ENCODE peak calls at places on chromosomes 12 and 14, in five cellular contexts. One of them, this sample, is unnamed.
A peak's percentile ranks its signal among the peaks of the same experiment; 100 is the strongest.

GRCh38 chr14:90607141-90607540 is 209.1 kb downstream of the TTC7B start:
- DNase-seq in GM12878: no peak
- DNase-seq in IMR-90: no peak
- DNase-seq in K562: no peak
- DNase-seq in HepG2: no peak
- DNase-seq in this sample: no peak

GRCh38 chr12:79067977-79068376 is 203.4 kb downstream of the SYT1 start:
- DNase-seq in K562: no peak
- DNase-seq in HepG2: no peak
- DNase-seq in IMR-90: no peak
- DNase-seq in GM12878: no peak
- DNase-seq in this sample: no peak

GRCh38 chr12:108576660-108577234 is 14.4 kb downstream of the ISCU start:
- DNase-seq in K562: no peak
- DNase-seq in HepG2: no peak
- DNase-seq in IMR-90: no peak
- DNase-seq in GM12878: no peak
- DNase-seq in this sample: no peak

GRCh38 chr12:53327435-53328042 is 6.1 kb upstream of the AAAS start:
- DNase-seq in HepG2: no peak
- DNase-seq in IMR-90: no peak
- DNase-seq in GM12878: no peak
- DNase-seq in K562: peak; percentile 56
- DNase-seq in this sample: peak; percentile 55

GRCh38 chr12:6962285-6963015 is 8.0 kb downstream of the PHB2 start:
- DNase-seq in GM12878: no peak
- DNase-seq in HepG2: no peak
- DNase-seq in K562: peak; percentile 31
- DNase-seq in IMR-90: no peak
- DNase-seq in this sample: peak; percentile 35

GRCh38 chr14:56300495-56300894 is 182.3 kb downstream of the PELI2 start:
- DNase-seq in IMR-90: peak; percentile 79
- DNase-seq in GM12878: no peak
- DNase-seq in HepG2: no peak
- DNase-seq in K562: no peak
- DNase-seq in this sample: no peak

GRCh38 chr12:16562413-16562812 is 43.5 kb downstream of the LMO3 start:
- DNase-seq in HepG2: no peak
- DNase-seq in IMR-90: no peak
- DNase-seq in K562: no peak
- DNase-seq in GM12878: no peak
- DNase-seq in this sample: no peak

GRCh38 chr14:85296466-85297210 is 233.3 kb upstream of the FLRT2 start:
- DNase-seq in K562: no peak
- DNase-seq in GM12878: no peak
- DNase-seq in HepG2: no peak
- DNase-seq in IMR-90: peak; percentile 70
- DNase-seq in this sample: no peak

GRCh38 chr12:75714462-75715322 is 203.3 kb upstream of the KRR1 start:
- DNase-seq in GM12878: no peak
- DNase-seq in HepG2: peak; percentile 72
- DNase-seq in K562: no peak
- DNase-seq in IMR-90: peak; percentile 16
- DNase-seq in this sample: no peak

DNA sequence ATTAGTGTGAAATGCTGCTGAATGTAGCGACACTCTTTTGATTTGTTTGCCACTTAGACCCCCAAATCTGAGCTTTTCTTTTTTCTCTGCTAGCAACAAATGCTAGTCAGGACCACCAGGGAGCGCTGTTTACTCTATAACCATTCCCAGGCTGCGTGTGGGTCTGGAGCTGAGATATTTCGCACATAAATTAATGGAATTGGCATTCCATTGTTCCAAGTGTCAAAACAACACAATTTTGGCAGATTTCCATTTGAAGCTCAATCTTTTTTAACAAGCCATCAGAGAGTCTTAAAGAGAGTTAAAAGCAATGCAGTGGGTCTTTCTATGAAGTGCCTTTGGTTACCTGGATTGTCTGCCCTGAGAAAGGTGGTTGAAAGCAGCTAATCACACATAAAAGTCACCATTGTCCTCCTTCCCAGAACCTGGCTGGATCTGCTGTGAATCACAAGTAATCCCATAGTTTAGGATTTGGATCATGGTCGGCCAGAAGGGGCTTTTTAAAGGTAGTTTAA is 7.4 kb upstream of the TMEM132C start:
- DNase-seq in HepG2: peak; percentile 24
- DNase-seq in IMR-90: no peak
- DNase-seq in GM12878: no peak
- DNase-seq in K562: peak; percentile 50
- DNase-seq in this sample: peak; percentile 52
- TF ChIP-seq CTCF in HepG2: peak; percentile 72
- TF ChIP-seq CTCF in IMR-90: no peak
- TF ChIP-seq CTCF in GM12878: peak; percentile 58
- TF ChIP-seq CTCF in K562: peak; percentile 69
- TF ChIP-seq CTCF in this sample: peak; percentile 37

GRCh38 chr14:20031058-20031457 is 4.8 kb downstream of the OR4K13 start:
- DNase-seq in GM12878: no peak
- DNase-seq in K562: no peak
- DNase-seq in HepG2: no peak
- DNase-seq in IMR-90: no peak
- DNase-seq in this sample: no peak

GRCh38 chr14:20035938-20036337 is at the start of gene OR4K13:
- DNase-seq in HepG2: no peak
- DNase-seq in K562: no peak
- DNase-seq in IMR-90: no peak
- DNase-seq in GM12878: no peak
- DNase-seq in this sample: no peak

DNA sequence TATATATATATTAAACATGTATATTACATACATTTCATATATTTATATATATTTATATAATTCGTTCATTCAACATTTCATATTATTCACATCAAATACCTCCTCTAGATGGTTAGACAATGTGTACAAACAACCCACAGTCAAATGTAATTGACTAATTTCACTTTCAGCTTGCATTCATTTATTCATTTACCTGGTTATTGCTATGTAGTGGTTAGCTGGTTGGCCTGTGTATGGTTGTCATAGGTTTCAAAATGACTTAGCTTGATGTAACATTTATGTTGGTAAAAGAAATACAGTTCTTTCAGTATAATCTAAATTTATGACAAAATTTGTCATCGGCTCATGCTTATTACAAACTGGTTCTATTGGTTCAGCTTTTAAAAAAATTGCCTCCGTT is 389 bp downstream of the OR4K13 start:
- DNase-seq in GM12878: no peak
- DNase-seq in K562: no peak
- DNase-seq in IMR-90: no peak
- DNase-seq in HepG2: no peak
- DNase-seq in this sample: no peak
- TF ChIP-seq MXI1 in GM12878: no peak
- TF ChIP-seq MXI1 in K562: no peak
- TF ChIP-seq MXI1 in IMR-90: no peak
- TF ChIP-seq MXI1 in HepG2: no peak
- TF ChIP-seq MXI1 in this sample: no peak

DNA sequence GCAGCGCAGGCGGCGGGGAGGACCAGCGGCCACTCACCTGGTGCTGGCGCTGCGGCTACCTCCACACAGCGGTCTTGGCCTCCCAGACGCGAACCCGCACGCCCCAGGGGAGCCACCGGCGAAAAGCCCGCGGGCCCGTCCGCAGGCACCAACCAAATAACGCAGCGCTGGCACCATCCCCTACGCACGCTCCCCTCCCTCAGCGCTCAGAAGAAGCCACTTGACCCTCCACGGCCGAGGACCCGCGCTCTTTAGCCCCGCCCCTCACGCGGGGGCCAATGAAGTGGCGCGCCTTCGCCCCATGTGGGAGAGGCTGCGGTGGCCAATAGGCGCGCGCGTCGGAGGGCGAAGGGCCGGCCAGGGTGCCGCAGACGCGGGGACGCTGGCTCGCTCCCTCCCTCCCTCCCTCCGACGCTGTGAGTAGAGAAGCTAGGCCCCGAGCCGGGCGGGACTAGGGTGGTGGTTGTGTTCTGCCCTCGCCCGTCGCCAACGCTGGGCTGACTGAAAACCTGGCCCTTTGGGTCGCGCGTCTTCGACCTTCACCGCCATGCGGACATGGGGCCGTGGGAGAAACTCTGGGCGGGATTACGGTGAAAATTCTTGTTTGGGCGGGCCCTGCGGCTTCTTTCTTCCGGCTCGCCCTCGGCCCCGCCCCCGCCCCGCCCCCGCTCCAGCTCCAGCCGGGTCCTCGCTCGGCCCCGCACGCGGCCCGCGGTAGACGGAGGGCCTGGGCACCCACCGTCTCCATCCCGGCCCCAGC is at the start of the genes DMAC2L and L2HGDH:
- DNase-seq in IMR-90: peak; percentile 84
- DNase-seq in K562: peak; percentile 89
- DNase-seq in HepG2: peak; percentile 91
- DNase-seq in GM12878: peak; percentile 74
- DNase-seq in this sample: peak; percentile 98
- TF ChIP-seq CTCF in IMR-90: no peak
- TF ChIP-seq CTCF in K562: no peak
- TF ChIP-seq CTCF in HepG2: peak; percentile 68
- TF ChIP-seq CTCF in GM12878: no peak
- TF ChIP-seq CTCF in this sample: peak; percentile 4

GRCh38 chr14:53954551-53955233 is 1.9 kb downstream of the BMP4 start:
- DNase-seq in IMR-90: peak; percentile 36
- DNase-seq in GM12878: no peak
- DNase-seq in K562: no peak
- DNase-seq in HepG2: no peak
- DNase-seq in this sample: no peak
- TF ChIP-seq MXI1 in IMR-90: no peak
- TF ChIP-seq MXI1 in GM12878: no peak
- TF ChIP-seq MXI1 in K562: no peak
- TF ChIP-seq MXI1 in HepG2: peak; percentile 13
- TF ChIP-seq MXI1 in this sample: no peak

DNA sequence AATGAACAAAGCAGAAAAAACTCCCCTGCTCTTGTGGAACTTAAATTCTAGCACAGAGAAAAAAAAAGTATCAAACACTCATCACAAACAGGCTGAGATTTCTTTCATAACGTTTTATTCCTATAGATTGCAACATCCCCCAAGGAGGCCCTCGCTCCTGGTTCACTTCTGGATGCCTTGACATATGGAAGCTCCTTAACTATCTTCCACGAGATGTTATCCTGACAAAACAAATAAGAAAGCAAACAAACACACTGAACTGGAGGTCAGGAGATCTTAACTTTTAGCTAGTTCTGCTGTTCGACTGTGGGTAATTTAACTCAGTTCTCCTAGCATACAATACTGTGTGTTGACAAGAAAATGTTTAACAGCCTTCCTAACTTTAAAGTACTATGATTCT is 104.8 kb downstream of the ETV6 start:
- DNase-seq in IMR-90: no peak
- DNase-seq in GM12878: no peak
- DNase-seq in K562: no peak
- DNase-seq in HepG2: no peak
- DNase-seq in this sample: no peak
- TF ChIP-seq CTCF in IMR-90: no peak
- TF ChIP-seq CTCF in GM12878: no peak
- TF ChIP-seq CTCF in K562: no peak
- TF ChIP-seq CTCF in HepG2: no peak
- TF ChIP-seq CTCF in this sample: no peak

GRCh38 chr14:102215071-102215470 is 75.4 kb downstream of the WDR20 start:
- DNase-seq in IMR-90: peak; percentile 84
- DNase-seq in K562: no peak
- DNase-seq in GM12878: no peak
- DNase-seq in HepG2: no peak
- DNase-seq in this sample: no peak
- TF ChIP-seq MXI1 in IMR-90: no peak
- TF ChIP-seq MXI1 in K562: no peak
- TF ChIP-seq MXI1 in GM12878: no peak
- TF ChIP-seq MXI1 in HepG2: no peak
- TF ChIP-seq MXI1 in this sample: no peak

DNA sequence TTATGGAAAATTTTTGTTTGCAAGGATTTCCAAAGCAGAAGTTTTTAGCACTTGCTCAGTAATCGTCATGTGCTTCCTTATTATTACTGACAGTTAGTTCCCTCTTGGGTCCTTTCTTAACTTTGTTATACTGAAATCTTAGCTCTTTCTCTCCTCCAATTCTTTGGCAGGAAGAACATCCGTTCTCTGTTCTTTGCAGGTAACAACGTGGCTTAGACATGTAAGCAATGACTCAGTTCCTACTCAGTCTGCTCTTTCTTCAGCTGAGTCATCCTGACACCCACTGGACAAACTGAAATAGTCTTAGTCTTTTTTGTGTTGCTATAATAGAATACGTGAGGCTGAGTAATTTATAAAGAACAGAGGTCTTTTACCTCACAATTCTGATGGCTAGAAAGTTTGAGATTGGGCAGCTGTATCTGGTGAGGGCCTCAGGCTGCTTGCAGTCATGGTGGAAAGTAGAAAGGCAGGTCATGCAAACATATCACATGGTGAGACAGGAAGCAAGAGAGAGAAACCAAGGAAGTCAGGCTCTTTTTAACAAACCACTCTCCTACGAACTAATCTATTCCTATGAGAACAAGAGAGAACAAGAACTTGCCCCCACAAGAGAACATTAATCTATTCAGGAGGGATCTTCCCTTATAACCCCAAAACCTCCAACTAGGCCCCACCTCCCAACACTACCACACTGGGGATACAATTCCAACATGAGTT is 49.2 kb downstream of the TESPA1 start:
- DNase-seq in GM12878: peak; percentile 60
- DNase-seq in K562: peak; percentile 55
- DNase-seq in IMR-90: peak; percentile 91
- DNase-seq in HepG2: peak; percentile 2
- DNase-seq in this sample: no peak
- TF ChIP-seq CTCF in GM12878: peak; percentile 1
- TF ChIP-seq CTCF in K562: peak; percentile 17
- TF ChIP-seq CTCF in IMR-90: no peak
- TF ChIP-seq CTCF in HepG2: no peak
- TF ChIP-seq CTCF in this sample: no peak

This sample was measured in SK-N-SH.